ENCODE peak calls at places on chromosomes 13 and 19, in eight cellular contexts. V, M, R, L, F, C, J and U are unnamed samples.

GRCh38 chr19:39126593-39127187 is 1.1 kb downstream of the PAK4 start:
- ATAC-seq in V (no peak), M (no peak), R (no peak), L (no peak), F (peak), C (no peak), J (peak), U (peak)

GRCh38 chr13:24196593-24197197 is 36.2 kb downstream of the SPATA13 start:
- ATAC-seq in V (no peak), M (no peak), R (no peak), L (no peak), F (no peak), C (no peak), J (no peak), U (no peak)

GRCh38 chr13:94557836-94558235 is 38.1 kb downstream of the TGDS start:
- ATAC-seq in V (no peak), M (no peak), R (no peak), L (no peak), F (no peak), C (no peak), J (no peak), U (no peak)

GRCh38 chr19:7534531-7534980 is 961 bp upstream of the PNPLA6 start:
- ATAC-seq in V (peak), M (no peak), R (peak), L (peak), F (peak), C (peak), J (peak), U (peak)

GRCh38 chr19:55322495-55322894 is 2.6 kb downstream of the TMEM150B start:
- ATAC-seq in V (no peak), M (no peak), R (no peak), L (no peak), F (peak), C (no peak), J (no peak), U (no peak)

GRCh38 chr13:39959497-39959896 is 304.0 kb downstream of the COG6 start:
- ATAC-seq in V (no peak), M (no peak), R (no peak), L (no peak), F (no peak), C (peak), J (no peak), U (no peak)

GRCh38 chr19:39197808-39198207 is 1.0 kb downstream of the NCCRP1 start:
- ATAC-seq in V (no peak), M (no peak), R (no peak), L (no peak), F (no peak), C (no peak), J (no peak), U (peak)

GRCh38 chr13:111228262-111229144 is 91.9 kb upstream of the TEX29 start:
- ATAC-seq in V (no peak), M (no peak), R (no peak), L (no peak), F (no peak), C (no peak), J (no peak), U (no peak)

GRCh38 chr13:110830331-110830730 is 84.5 kb downstream of the ANKRD10 start:
- ATAC-seq in V (no peak), M (no peak), R (no peak), L (no peak), F (no peak), C (no peak), J (no peak), U (no peak)

GRCh38 chr13:95707442-95708389 is 30.8 kb downstream of the DNAJC3 start:
- ATAC-seq in V (no peak), M (no peak), R (peak), L (no peak), F (peak), C (peak), J (peak), U (peak)

GRCh38 chr19:41936416-41936850 is 8.2 kb upstream of the ERFL start:
- ATAC-seq in V (no peak), M (no peak), R (peak), L (peak), F (no peak), C (peak), J (no peak), U (peak)

GRCh38 chr19:41657157-41657556 is 30.3 kb upstream of the CEACAM4 start:
- ATAC-seq in V (no peak), M (no peak), R (peak), L (no peak), F (no peak), C (peak), J (peak), U (peak)

GRCh38 chr19:44649578-44650145 is 6.0 kb downstream of the PVR start:
- ATAC-seq in V (no peak), M (no peak), R (no peak), L (no peak), F (no peak), C (no peak), J (no peak), U (no peak)

GRCh38 chr19:13796301-13797057 is 1.2 kb downstream of the ZSWIM4 start:
- ATAC-seq in V (peak), M (no peak), R (no peak), L (no peak), F (no peak), C (no peak), J (peak), U (peak)

GRCh38 chr19:30880551-30880950 is 468.7 kb downstream of the TSHZ3 start:
- ATAC-seq in V (no peak), M (no peak), R (no peak), L (no peak), F (no peak), C (no peak), J (no peak), U (no peak)

GRCh38 chr19:18502236-18502632 is 19.6 kb downstream of the ELL start:
- ATAC-seq in V (no peak), M (no peak), R (no peak), L (no peak), F (no peak), C (peak), J (no peak), U (no peak)

GRCh38 chr13:25276748-25277147 is 10.5 kb downstream of the MTMR6 start:
- ATAC-seq in V (no peak), M (peak), R (peak), L (peak), F (no peak), C (peak), J (no peak), U (peak)

GRCh38 chr13:97648171-97648880 is 214.4 kb downstream of the RAP2A start:
- ATAC-seq in V (no peak), M (no peak), R (no peak), L (no peak), F (no peak), C (no peak), J (no peak), U (no peak)

GRCh38 chr19:36605839-36606478 is 846 bp downstream of the ZNF382 start:
- ATAC-seq in V (no peak), M (peak), R (peak), L (peak), F (no peak), C (peak), J (no peak), U (no peak)